ENCODE peak calls at places on chromosome 13, in eight cellular contexts. One of them, this sample, is unnamed.

GRCh38 chr13:46783504-46783903 is 13.5 kb downstream of the ESD start:
- DNase-seq in AG10803: no peak
- DNase-seq in Calu3: no peak
- DNase-seq in fibroblast of the aortic adventitia: no peak
- DNase-seq in tibial nerve: no peak
- DNase-seq in Caco-2: no peak
- DNase-seq in Peyer's patch: no peak
- DNase-seq in cardiac fibroblast: no peak
- DNase-seq in this sample: no peak

GRCh38 chr13:106184778-106185177 is 350.7 kb downstream of the EFNB2 start:
- DNase-seq in AG10803: no peak
- DNase-seq in Calu3: no peak
- DNase-seq in fibroblast of the aortic adventitia: no peak
- DNase-seq in tibial nerve: no peak
- DNase-seq in Caco-2: no peak
- DNase-seq in Peyer's patch: no peak
- DNase-seq in cardiac fibroblast: no peak
- DNase-seq in this sample: no peak

GRCh38 chr13:76754414-76754813 is 131.8 kb downstream of the KCTD12 start:
- DNase-seq in AG10803: no peak
- DNase-seq in Calu3: no peak
- DNase-seq in fibroblast of the aortic adventitia: peak; percentile 79
- DNase-seq in tibial nerve: no peak
- DNase-seq in Caco-2: no peak
- DNase-seq in Peyer's patch: no peak
- DNase-seq in cardiac fibroblast: peak; percentile 82
- DNase-seq in this sample: peak; percentile 13

GRCh38 chr13:31043891-31044657 is 111.6 kb downstream of the TEX26 start:
- DNase-seq in AG10803: peak; percentile 70
- DNase-seq in Calu3: peak; percentile 82
- DNase-seq in fibroblast of the aortic adventitia: peak; percentile 86
- DNase-seq in tibial nerve: peak; percentile 65
- DNase-seq in Caco-2: peak; percentile 87
- DNase-seq in Peyer's patch: peak; percentile 91
- DNase-seq in cardiac fibroblast: peak; percentile 87
- DNase-seq in this sample: peak; percentile 26

GRCh38 chr13:63414247-63414646 is 1998.6 kb upstream of the PCDH20 start:
- DNase-seq in AG10803: no peak
- DNase-seq in Calu3: no peak
- DNase-seq in fibroblast of the aortic adventitia: no peak
- DNase-seq in tibial nerve: no peak
- DNase-seq in Caco-2: no peak
- DNase-seq in Peyer's patch: no peak
- DNase-seq in cardiac fibroblast: no peak
- DNase-seq in this sample: no peak

GRCh38 chr13:26719356-26719945 is 41.1 kb downstream of the GPR12 start:
- DNase-seq in AG10803: peak; percentile 3
- DNase-seq in Calu3: no peak
- DNase-seq in fibroblast of the aortic adventitia: peak; percentile 4
- DNase-seq in tibial nerve: no peak
- DNase-seq in Caco-2: no peak
- DNase-seq in Peyer's patch: no peak
- DNase-seq in cardiac fibroblast: peak; percentile 20
- DNase-seq in this sample: no peak

GRCh38 chr13:44413095-44413494 is 39.5 kb downstream of the SERP2 start:
- DNase-seq in AG10803: no peak
- DNase-seq in Calu3: no peak
- DNase-seq in fibroblast of the aortic adventitia: no peak
- DNase-seq in tibial nerve: no peak
- DNase-seq in Caco-2: no peak
- DNase-seq in Peyer's patch: no peak
- DNase-seq in cardiac fibroblast: no peak
- DNase-seq in this sample: no peak

GRCh38 chr13:28679628-28680027 is 20.7 kb downstream of the POMP start:
- DNase-seq in AG10803: peak; percentile 34
- DNase-seq in Calu3: no peak
- DNase-seq in fibroblast of the aortic adventitia: peak; percentile 37
- DNase-seq in tibial nerve: no peak
- DNase-seq in Caco-2: no peak
- DNase-seq in Peyer's patch: no peak
- DNase-seq in cardiac fibroblast: peak; percentile 43
- DNase-seq in this sample: no peak

GRCh38 chr13:30526612-30527217 is 61.0 kb upstream of the HMGB1 start:
- DNase-seq in AG10803: peak; percentile 12
- DNase-seq in Calu3: no peak
- DNase-seq in fibroblast of the aortic adventitia: peak; percentile 39
- DNase-seq in tibial nerve: no peak
- DNase-seq in Caco-2: no peak
- DNase-seq in Peyer's patch: no peak
- DNase-seq in cardiac fibroblast: peak; percentile 27
- DNase-seq in this sample: no peak

GRCh38 chr13:104043184-104043583 is 977.0 kb upstream of the SLC10A2 start:
- DNase-seq in AG10803: no peak
- DNase-seq in Calu3: no peak
- DNase-seq in fibroblast of the aortic adventitia: no peak
- DNase-seq in tibial nerve: no peak
- DNase-seq in Caco-2: no peak
- DNase-seq in Peyer's patch: no peak
- DNase-seq in cardiac fibroblast: no peak
- DNase-seq in this sample: no peak

GRCh38 chr13:26991508-26992181 is 180.0 kb downstream of the USP12 start:
- DNase-seq in AG10803: no peak
- DNase-seq in Calu3: no peak
- DNase-seq in fibroblast of the aortic adventitia: no peak
- DNase-seq in tibial nerve: no peak
- DNase-seq in Caco-2: no peak
- DNase-seq in Peyer's patch: no peak
- DNase-seq in cardiac fibroblast: no peak
- DNase-seq in this sample: no peak

GRCh38 chr13:93224545-93224944 is 2.1 kb upstream of the GPC6 start:
- DNase-seq in AG10803: peak; percentile 84
- DNase-seq in Calu3: no peak
- DNase-seq in fibroblast of the aortic adventitia: peak; percentile 67
- DNase-seq in tibial nerve: no peak
- DNase-seq in Caco-2: peak; percentile 72
- DNase-seq in Peyer's patch: no peak
- DNase-seq in cardiac fibroblast: no peak
- DNase-seq in this sample: no peak

GRCh38 chr13:39536906-39537305 is 66.1 kb downstream of the LHFPL6 start:
- DNase-seq in AG10803: no peak
- DNase-seq in Calu3: no peak
- DNase-seq in fibroblast of the aortic adventitia: no peak
- DNase-seq in tibial nerve: no peak
- DNase-seq in Caco-2: no peak
- DNase-seq in Peyer's patch: no peak
- DNase-seq in cardiac fibroblast: peak; percentile 44
- DNase-seq in this sample: no peak

GRCh38 chr13:40485611-40486517 is 180.6 kb downstream of the FOXO1 start:
- DNase-seq in AG10803: no peak
- DNase-seq in Calu3: no peak
- DNase-seq in fibroblast of the aortic adventitia: no peak
- DNase-seq in tibial nerve: no peak
- DNase-seq in Caco-2: no peak
- DNase-seq in Peyer's patch: peak; percentile 65
- DNase-seq in cardiac fibroblast: no peak
- DNase-seq in this sample: no peak

GRCh38 chr13:43235028-43235427 is 211.6 kb downstream of the DNAJC15 start:
- DNase-seq in AG10803: peak; percentile 37
- DNase-seq in Calu3: no peak
- DNase-seq in fibroblast of the aortic adventitia: no peak
- DNase-seq in tibial nerve: no peak
- DNase-seq in Caco-2: no peak
- DNase-seq in Peyer's patch: no peak
- DNase-seq in cardiac fibroblast: peak; percentile 11
- DNase-seq in this sample: no peak

GRCh38 chr13:46181799-46182490 is at the start of gene LCP1:
- DNase-seq in AG10803: no peak
- DNase-seq in Calu3: peak; percentile 40
- DNase-seq in fibroblast of the aortic adventitia: no peak
- DNase-seq in tibial nerve: no peak
- DNase-seq in Caco-2: peak; percentile 30
- DNase-seq in Peyer's patch: peak; percentile 88
- DNase-seq in cardiac fibroblast: no peak
- DNase-seq in this sample: no peak

GRCh38 chr13:30303269-30303668 is 4.1 kb downstream of the KATNAL1 start:
- DNase-seq in AG10803: no peak
- DNase-seq in Calu3: no peak
- DNase-seq in fibroblast of the aortic adventitia: no peak
- DNase-seq in tibial nerve: no peak
- DNase-seq in Caco-2: no peak
- DNase-seq in Peyer's patch: no peak
- DNase-seq in cardiac fibroblast: peak; percentile 30
- DNase-seq in this sample: no peak

GRCh38 chr13:73822671-73823592 is 311.3 kb downstream of the KLF12 start:
- DNase-seq in AG10803: no peak
- DNase-seq in Calu3: no peak
- DNase-seq in fibroblast of the aortic adventitia: no peak
- DNase-seq in tibial nerve: no peak
- DNase-seq in Caco-2: no peak
- DNase-seq in Peyer's patch: no peak
- DNase-seq in cardiac fibroblast: no peak
- DNase-seq in this sample: no peak

DNA sequence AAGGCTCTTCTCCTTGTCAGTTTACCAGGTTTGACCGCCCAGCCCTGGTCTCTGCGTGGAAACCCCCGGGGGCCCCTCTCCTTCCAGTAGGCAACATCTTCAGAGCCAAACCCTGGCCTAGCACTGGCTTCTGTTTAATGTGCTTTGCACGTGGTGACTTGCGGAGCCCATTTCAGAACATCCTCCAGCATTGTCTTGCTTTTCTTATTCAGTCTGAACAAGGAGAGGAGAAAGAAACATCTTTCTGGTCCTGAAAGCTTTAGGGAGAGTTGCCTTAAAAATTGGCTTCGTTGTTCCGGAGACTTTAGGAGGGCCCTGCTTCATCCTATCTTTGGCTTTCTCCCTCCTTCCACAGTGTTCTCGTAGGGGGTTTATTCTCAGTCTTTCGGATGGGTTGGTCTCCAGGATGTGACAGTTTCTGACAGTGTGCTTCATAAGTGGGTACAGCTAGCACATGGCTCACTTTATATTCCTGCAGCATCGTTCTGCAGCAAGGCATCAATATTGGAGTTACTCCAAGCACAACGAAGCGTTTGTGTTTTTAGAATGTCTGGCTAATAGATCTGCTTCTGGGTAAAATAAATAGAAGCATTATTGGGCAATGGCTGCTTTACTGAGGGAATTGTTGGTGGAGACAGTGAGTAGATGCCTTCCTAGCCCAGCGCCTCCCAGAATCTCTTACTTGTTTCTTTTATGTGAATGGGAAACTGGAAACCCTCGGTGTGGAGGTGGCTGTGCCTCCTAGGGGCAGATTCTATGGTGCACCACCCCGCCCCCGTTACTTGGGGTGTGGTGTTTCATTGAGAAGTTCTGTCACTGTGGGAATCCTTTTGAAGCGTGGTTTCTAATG is 1.8 kb downstream of the FARP1 start:
- DNase-seq in AG10803: peak; percentile 69
- DNase-seq in Calu3: peak; percentile 29
- DNase-seq in fibroblast of the aortic adventitia: peak; percentile 45
- DNase-seq in tibial nerve: no peak
- DNase-seq in Caco-2: peak; percentile 68
- DNase-seq in Peyer's patch: no peak
- DNase-seq in cardiac fibroblast: peak; percentile 71
- DNase-seq in this sample: no peak
- TF ChIP-seq CTCF in AG10803: peak; percentile 53
- TF ChIP-seq CTCF in Calu3: no peak
- TF ChIP-seq CTCF in fibroblast of the aortic adventitia: peak; percentile 22
- TF ChIP-seq CTCF in tibial nerve: no peak
- TF ChIP-seq CTCF in Caco-2: peak; percentile 21
- TF ChIP-seq CTCF in Peyer's patch: no peak
- TF ChIP-seq CTCF in cardiac fibroblast: peak; percentile 12
- TF ChIP-seq CTCF in this sample: no peak

GRCh38 chr13:81051873-81052272 is 710.9 kb upstream of the SPRY2 start:
- DNase-seq in AG10803: no peak
- DNase-seq in Calu3: no peak
- DNase-seq in fibroblast of the aortic adventitia: no peak
- DNase-seq in tibial nerve: no peak
- DNase-seq in Caco-2: no peak
- DNase-seq in Peyer's patch: no peak
- DNase-seq in cardiac fibroblast: peak; percentile 18
- DNase-seq in this sample: no peak
- TF ChIP-seq CTCF in AG10803: no peak
- TF ChIP-seq CTCF in Calu3: no peak
- TF ChIP-seq CTCF in fibroblast of the aortic adventitia: no peak
- TF ChIP-seq CTCF in tibial nerve: no peak
- TF ChIP-seq CTCF in Caco-2: peak; percentile 30
- TF ChIP-seq CTCF in Peyer's patch: no peak
- TF ChIP-seq CTCF in cardiac fibroblast: peak; percentile 31
- TF ChIP-seq CTCF in this sample: no peak

DNA sequence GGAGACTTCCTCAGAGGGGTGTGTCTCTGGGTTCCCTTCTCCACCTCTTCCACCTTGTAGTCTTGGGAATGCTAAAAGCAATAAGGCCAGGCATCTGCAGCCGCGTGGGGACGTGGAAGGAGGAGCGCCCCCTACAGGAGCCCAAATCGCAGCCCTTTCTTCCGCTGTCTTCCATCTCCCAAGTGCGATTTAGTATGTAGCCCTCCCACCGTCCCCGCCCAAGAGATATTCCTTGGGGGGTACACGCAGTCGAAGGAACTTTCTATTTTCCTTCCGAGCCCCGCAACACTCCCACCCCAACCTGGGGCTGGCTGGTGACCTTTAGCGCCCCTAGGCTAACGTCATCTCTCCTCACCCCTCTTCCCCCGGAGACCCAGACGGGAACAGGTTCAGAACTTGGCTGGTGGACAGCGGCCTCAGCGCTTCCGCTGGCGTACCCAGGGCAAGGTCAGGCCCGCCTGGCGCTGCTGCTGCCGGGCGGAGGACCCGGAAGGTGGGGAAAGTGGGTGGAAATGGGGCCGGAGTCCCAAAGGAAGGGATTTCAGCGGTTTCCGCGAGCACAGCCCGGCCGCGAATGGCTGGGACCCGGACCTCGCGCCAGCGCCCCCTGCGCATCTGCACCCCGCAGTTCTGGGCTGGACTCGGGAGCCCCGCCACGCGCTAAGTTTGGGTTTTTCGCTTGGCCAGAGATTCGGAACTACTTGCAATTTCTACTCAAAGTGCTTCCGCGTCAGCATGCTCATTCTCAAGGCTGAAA is 2.1 kb upstream of the PCDH8 start:
- DNase-seq in AG10803: peak; percentile 48
- DNase-seq in Calu3: peak; percentile 73
- DNase-seq in fibroblast of the aortic adventitia: peak; percentile 34
- DNase-seq in tibial nerve: peak; percentile 47
- DNase-seq in Caco-2: peak; percentile 87
- DNase-seq in Peyer's patch: peak; percentile 62
- DNase-seq in cardiac fibroblast: peak; percentile 34
- DNase-seq in this sample: peak; percentile 21
- TF ChIP-seq CTCF in AG10803: peak; percentile 17
- TF ChIP-seq CTCF in Calu3: no peak
- TF ChIP-seq CTCF in fibroblast of the aortic adventitia: no peak
- TF ChIP-seq CTCF in tibial nerve: no peak
- TF ChIP-seq CTCF in Caco-2: no peak
- TF ChIP-seq CTCF in Peyer's patch: no peak
- TF ChIP-seq CTCF in cardiac fibroblast: no peak
- TF ChIP-seq CTCF in this sample: no peak

DNA sequence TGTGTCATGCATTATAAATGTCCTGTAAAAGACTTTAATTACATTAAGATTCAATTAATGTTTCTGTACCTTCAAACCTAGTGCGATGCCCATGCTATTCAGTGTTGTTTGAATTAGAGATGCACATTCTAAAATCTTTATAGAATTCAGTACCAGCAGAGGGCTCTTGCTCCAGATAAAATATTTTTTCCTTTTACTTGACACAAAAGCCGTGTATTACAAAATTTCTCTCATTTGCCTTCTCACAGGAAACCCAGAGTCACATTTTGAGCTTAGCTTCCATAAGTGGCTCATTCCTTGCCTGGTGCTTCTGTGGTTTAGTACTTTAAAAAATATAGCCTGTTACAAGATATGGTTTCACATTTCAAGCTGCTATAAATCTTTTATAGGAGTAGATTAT is 101.2 kb downstream of the RNF17 start:
- DNase-seq in AG10803: peak; percentile 12
- DNase-seq in Calu3: no peak
- DNase-seq in fibroblast of the aortic adventitia: peak; percentile 40
- DNase-seq in tibial nerve: no peak
- DNase-seq in Caco-2: no peak
- DNase-seq in Peyer's patch: no peak
- DNase-seq in cardiac fibroblast: peak; percentile 40
- DNase-seq in this sample: no peak
- TF ChIP-seq CTCF in AG10803: peak; percentile 37
- TF ChIP-seq CTCF in Calu3: no peak
- TF ChIP-seq CTCF in fibroblast of the aortic adventitia: peak; percentile 32
- TF ChIP-seq CTCF in tibial nerve: no peak
- TF ChIP-seq CTCF in Caco-2: no peak
- TF ChIP-seq CTCF in Peyer's patch: no peak
- TF ChIP-seq CTCF in cardiac fibroblast: peak; percentile 10
- TF ChIP-seq CTCF in this sample: peak; percentile 6